ENCODE peak calls at places on chromosomes 13 and 19, in ten cellular contexts. I, L, V, E, M, U, O, Z, S and R are unnamed samples.
A peak's percentile ranks its signal among the peaks of the same experiment; 100 is the strongest.

GRCh38 chr13:26508885-26509284 is 48.6 kb upstream of the WASF3 start:
- DNase-seq in L (peak; percentile 45), E (peak; percentile 90), S (no peak), Z (peak; percentile 80), M (no peak), U (peak; percentile 39), V (no peak), O (peak; percentile 97), I (peak; percentile 91), R (peak; percentile 77)

GRCh38 chr19:21098291-21098690 is 16.3 kb downstream of the ZNF714 start:
- DNase-seq in I (no peak), Z (no peak), O (no peak), M (no peak), U (no peak), L (no peak), S (no peak), E (no peak), V (no peak), R (no peak)

GRCh38 chr19:45954132-45954531 is 19.5 kb downstream of the NOVA2 start:
- DNase-seq in I (no peak), E (no peak), V (no peak), U (no peak), M (no peak), S (no peak), Z (no peak), O (no peak), L (no peak), R (no peak)

GRCh38 chr13:88919970-88920628 is 1248.9 kb downstream of the SLITRK5 start:
- DNase-seq in M (no peak), I (no peak), U (no peak), Z (no peak), V (no peak), L (no peak), O (no peak), E (no peak), S (no peak), R (no peak)

GRCh38 chr13:111946214-111946613 is 120.7 kb upstream of the SOX1 start:
- DNase-seq in Z (no peak), O (no peak), E (no peak), V (no peak), S (no peak), M (no peak), L (no peak), U (no peak), I (no peak), R (no peak)

GRCh38 chr19:18992696-18993095 is 40.6 kb downstream of the SUGP2 start:
- DNase-seq in Z (no peak), O (no peak), V (no peak), L (no peak), I (no peak), S (no peak), E (no peak), U (no peak), M (no peak), R (no peak)

GRCh38 chr19:6765738-6766356 is 1.4 kb downstream of the SH2D3A start:
- DNase-seq in E (no peak), M (no peak), V (peak; percentile 69), U (peak; percentile 96), I (no peak), Z (no peak), S (no peak), O (no peak), L (peak; percentile 95), R (no peak)

GRCh38 chr19:10105241-10106099 is 692 bp upstream of the PPAN start:
- DNase-seq in I (no peak), L (no peak), E (no peak), O (no peak), U (no peak), S (no peak), M (no peak), Z (no peak), V (no peak), R (no peak)

GRCh38 chr19:36245210-36246005 is 30.5 kb downstream of the ZNF146 start:
- DNase-seq in S (no peak), E (no peak), O (no peak), L (no peak), I (no peak), M (no peak), Z (no peak), U (no peak), V (no peak), R (no peak)

GRCh38 chr13:30341815-30342570 is 34.6 kb upstream of the KATNAL1 start:
- DNase-seq in Z (peak; percentile 85), E (peak; percentile 84), M (peak; percentile 72), I (peak; percentile 93), U (peak; percentile 75), V (peak; percentile 94), L (peak; percentile 68), S (peak; percentile 45), O (peak; percentile 95), R (peak; percentile 81)

GRCh38 chr13:31968473-31968872 is 63.1 kb upstream of the FRY start:
- DNase-seq in Z (no peak), E (no peak), M (no peak), S (no peak), L (no peak), O (no peak), V (no peak), I (peak; percentile 71), U (peak; percentile 39), R (no peak)

GRCh38 chr13:45365558-45365885 is 24.5 kb upstream of the TPT1 start:
- DNase-seq in E (no peak), V (no peak), L (no peak), M (no peak), I (no peak), Z (no peak), U (no peak), O (no peak), S (no peak), R (no peak)

GRCh38 chr13:44815507-44816074 is 173.7 kb downstream of the NUFIP1 start:
- DNase-seq in V (no peak), E (no peak), U (peak; percentile 27), L (no peak), Z (no peak), O (peak; percentile 93), I (peak; percentile 99), S (no peak), M (peak; percentile 90), R (peak; percentile 88)

GRCh38 chr13:54185785-54186184 is 1157.2 kb downstream of the OLFM4 start:
- DNase-seq in S (no peak), O (no peak), E (no peak), I (no peak), Z (no peak), U (no peak), V (no peak), M (no peak), L (no peak), R (no peak)

GRCh38 chr19:1360818-1361461 is 22.8 kb upstream of the NDUFS7 start:
- DNase-seq in E (peak; percentile 81), M (peak; percentile 37), I (peak; percentile 83), S (no peak), U (peak; percentile 52), L (peak; percentile 57), O (peak; percentile 90), Z (no peak), V (no peak), R (peak; percentile 63)

GRCh38 chr13:114025432-114026127 is 51.7 kb upstream of the C13orf46 start:
- DNase-seq in M (no peak), L (no peak), S (no peak), I (peak; percentile 95), Z (no peak), U (no peak), V (peak; percentile 41), O (peak; percentile 81), E (peak; percentile 14), R (no peak)

GRCh38 chr19:18987456-18987855 is 45.9 kb downstream of the SUGP2 start:
- DNase-seq in E (no peak), S (no peak), O (no peak), U (no peak), Z (no peak), I (no peak), V (no peak), L (no peak), M (no peak), R (no peak)

DNA sequence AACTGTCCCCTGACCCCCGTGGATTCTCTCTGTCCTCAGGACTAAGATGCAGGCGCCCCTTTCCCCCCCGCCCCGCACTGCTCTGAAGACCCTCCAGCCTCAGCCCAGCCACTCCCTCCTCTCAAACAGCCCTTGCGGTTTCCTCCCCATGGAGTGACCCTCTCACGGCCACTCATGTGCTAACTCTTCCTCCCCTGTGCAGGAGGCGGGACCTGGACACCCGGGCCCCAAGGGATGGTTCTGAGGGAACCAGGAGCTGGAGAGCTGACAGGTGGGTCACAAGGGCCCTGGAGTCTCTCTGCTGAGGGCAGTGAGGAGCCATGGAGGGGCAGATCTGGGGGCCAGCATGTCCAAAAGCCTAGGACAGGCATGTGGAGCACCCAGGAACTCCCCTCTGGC is 1.9 kb downstream of the ISOC2 start:
- DNase-seq in I (no peak), U (no peak), E (no peak), Z (no peak), S (no peak), O (no peak), M (no peak), V (no peak), L (no peak), R (no peak)
- H3K4me3 ChIP-seq in I (no peak overlapping the region), U (no peak overlapping the region), E (no peak overlapping the region), Z (no peak overlapping the region), S (no peak overlapping the region), O (no peak overlapping the region), M (no peak overlapping the region), V (peak overlapping the region; percentile 73), L (no peak overlapping the region), R (no peak overlapping the region)

GRCh38 chr13:20528451-20528850 is 2.8 kb upstream of the CRYL1 start:
- DNase-seq in O (no peak), V (no peak), E (no peak), S (no peak), M (no peak), I (no peak), Z (no peak), U (no peak), L (no peak), R (no peak)
- TF ChIP-seq CTCF in O (no peak), V (no peak), E (no peak), S (no peak), M (no peak), I (no peak), Z (no peak), U (no peak), L (no peak), R (no peak)

DNA sequence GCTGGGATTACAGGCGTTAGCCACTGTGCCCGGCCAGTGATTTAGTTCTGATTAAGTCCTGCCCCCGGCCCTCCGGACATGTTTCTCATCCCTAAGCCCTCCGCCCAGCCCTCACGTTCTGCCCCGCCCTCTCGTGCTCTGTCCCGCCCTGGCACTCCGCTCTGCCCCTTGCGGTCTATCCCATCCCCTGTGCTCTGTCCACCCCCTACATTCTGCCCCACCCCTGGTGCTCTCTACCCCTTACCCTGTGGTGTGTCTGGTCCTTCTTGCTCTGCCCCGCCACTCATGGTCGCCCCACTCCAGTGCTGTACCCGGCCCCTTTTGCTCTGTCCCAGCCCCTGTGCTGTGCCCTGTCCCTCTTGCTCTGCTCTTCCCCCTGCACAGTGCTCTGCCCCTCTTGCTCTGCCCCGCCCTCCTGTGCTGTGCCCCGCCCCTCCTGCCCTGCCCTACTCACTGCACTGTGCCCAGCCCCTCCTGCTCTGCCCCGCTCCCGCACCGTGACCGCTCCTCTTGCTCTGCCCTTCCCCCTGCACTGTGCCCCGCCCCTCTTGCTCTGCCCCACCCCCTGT is 3.0 kb downstream of the GTPBP3 start:
- DNase-seq in I (no peak), S (no peak), U (no peak), O (no peak), M (no peak), Z (no peak), E (peak; percentile 61), L (peak; percentile 93), V (peak; percentile 88), R (no peak)
- H3K4me3 ChIP-seq in I (no peak overlapping the region), S (no peak overlapping the region), U (no peak overlapping the region), O (no peak overlapping the region), M (no peak overlapping the region), Z (no peak overlapping the region), E (no peak overlapping the region), L (no peak overlapping the region), V (no peak overlapping the region), R (no peak overlapping the region)

GRCh38 chr19:47768604-47769003 is 9.9 kb upstream of the SELENOW start:
- DNase-seq in Z (no peak), U (no peak), E (no peak), L (no peak), M (no peak), O (no peak), V (no peak), S (no peak), I (no peak), R (no peak)
- TF ChIP-seq CTCF in Z (no peak), U (no peak), E (no peak), L (no peak), M (peak; percentile 10), O (no peak), V (no peak), S (no peak), I (peak; percentile 14), R (no peak)